ENCODE peak calls at places on chromosomes 16 and 17, in six cellular contexts. R is A549, Q is HepG2, S is HCT116, E is GM12878, L is endothelial cell of umbilical vein. H is an unnamed sample.

GRCh38 chr17:73119631-73120030 is 27.1 kb upstream of the SLC39A11 start:
- DNase-seq in R (no peak), E (no peak), S (no peak), L (no peak), Q (no peak), H (no peak)

GRCh38 chr17:29726721-29727252 is 104.1 kb upstream of the CORO6 start:
- DNase-seq in R (peak; percentile 43), S (no peak), L (peak; percentile 96), Q (no peak), E (peak; percentile 55), H (peak; percentile 87)

GRCh38 chr17:67364847-67365761 is 1.3 kb downstream of the PSMD12 start:
- DNase-seq in L (no peak), S (no peak), R (no peak), E (no peak), Q (no peak), H (no peak)

GRCh38 chr17:79023886-79024771 is at the start of gene C1QTNF1:
- DNase-seq in L (no peak), E (no peak), S (no peak), Q (no peak), R (peak; percentile 35), H (peak; percentile 23)

GRCh38 chr17:10631048-10631700 is 25.9 kb downstream of the MYH3 start:
- DNase-seq in Q (no peak), L (peak; percentile 26), E (no peak), R (peak; percentile 44), S (no peak), H (peak; percentile 36)

GRCh38 chr17:48892940-48893645 is 506 bp downstream of the ATP5MC1 start:
- DNase-seq in R (no peak), Q (no peak), E (no peak), L (no peak), S (no peak), H (peak; percentile 58)

GRCh38 chr16:58733248-58733670 is 857 bp downstream of the GOT2 start:
- DNase-seq in Q (peak; percentile 26), L (no peak), E (no peak), R (no peak), S (no peak), H (peak; percentile 54)

GRCh38 chr16:57042157-57043111 is 49.9 kb upstream of the CPNE2 start:
- DNase-seq in R (no peak), S (no peak), Q (no peak), L (no peak), E (peak; percentile 88), H (peak; percentile 87)

GRCh38 chr17:65750678-65751077 is 189.2 kb upstream of the AXIN2 start:
- DNase-seq in R (peak; percentile 91), Q (peak; percentile 99), L (peak; percentile 62), E (peak; percentile 15), S (peak; percentile 93), H (no peak)

GRCh38 chr17:41071606-41072375 is 6.1 kb upstream of the KRTAP2-4 start:
- DNase-seq in R (no peak), E (no peak), Q (no peak), L (no peak), S (no peak), H (no peak)

GRCh38 chr16:73432794-73433455 is 385.0 kb upstream of the ZFHX3 start:
- DNase-seq in E (no peak), Q (no peak), S (no peak), R (no peak), L (no peak), H (no peak)

GRCh38 chr17:7004398-7005253 is 7.8 kb upstream of the RNASEK start:
- DNase-seq in S (peak; percentile 56), L (peak; percentile 66), E (peak; percentile 26), Q (peak; percentile 76), R (peak; percentile 85), H (peak; percentile 72)

GRCh38 chr17:76197911-76198310 is 42.4 kb downstream of the RNF157 start:
- DNase-seq in R (no peak), S (no peak), Q (no peak), L (no peak), E (no peak), H (no peak)

GRCh38 chr17:41863074-41863843 is 2.0 kb downstream of the KLHL11 start:
- DNase-seq in Q (no peak), S (no peak), R (no peak), E (no peak), L (no peak), H (no peak)

GRCh38 chr16:53043462-53043861 is 9.2 kb downstream of the CHD9NB start:
- DNase-seq in E (no peak), L (no peak), R (no peak), Q (no peak), S (no peak), H (no peak)

GRCh38 chr16:53209489-53209888 is 154.7 kb downstream of the CHD9 start:
- DNase-seq in Q (no peak), E (no peak), R (no peak), S (no peak), L (peak; percentile 21), H (no peak)

GRCh38 chr16:27113341-27113841 is 46.7 kb downstream of the C16orf82 start:
- DNase-seq in R (no peak), E (peak; percentile 20), S (no peak), Q (peak; percentile 47), L (no peak), H (no peak)

GRCh38 chr16:86609115-86609514 is 30.8 kb downstream of the FOXL1 start:
- DNase-seq in S (no peak), R (peak; percentile 30), E (no peak), L (no peak), Q (no peak), H (no peak)
- TF ChIP-seq MAX in S (no peak), R (no peak), E (no peak), L (no peak), Q (no peak), H (no peak)

DNA sequence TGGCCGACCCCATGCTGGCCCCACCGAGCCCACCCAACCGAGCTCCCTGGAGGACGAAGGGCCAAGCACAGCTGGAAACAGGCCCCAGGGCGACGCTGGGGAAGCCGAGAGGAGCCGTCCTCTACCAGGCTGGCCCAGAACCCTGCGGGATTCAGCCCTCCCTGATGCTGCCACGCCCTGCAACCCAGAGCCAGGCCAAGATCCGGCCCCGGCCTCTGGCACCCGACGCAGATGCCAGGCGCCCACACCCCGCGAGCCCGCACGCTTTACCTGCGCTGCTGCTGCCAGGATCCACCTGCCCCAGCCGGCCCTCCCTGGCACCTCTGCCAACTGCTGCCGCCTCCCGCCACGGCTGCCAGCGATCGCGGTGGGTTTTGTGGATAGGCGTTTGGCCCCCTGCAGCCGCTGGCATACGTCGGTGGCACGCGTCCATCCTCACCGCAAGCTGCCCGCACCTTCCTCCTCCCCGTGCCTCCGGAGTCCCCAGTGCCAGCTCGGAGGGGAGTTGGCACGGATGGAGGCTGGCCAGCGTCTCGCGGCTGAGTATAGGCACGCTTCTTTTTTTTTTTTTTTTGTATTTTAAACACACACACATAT is 41.4 kb upstream of the ACSF3 start:
- DNase-seq in E (no peak), R (no peak), L (no peak), Q (no peak), S (no peak), H (peak; percentile 45)
- TF ChIP-seq POLR2A in E (no peak), R (no peak), L (no peak), Q (no peak), S (no peak), H (no peak)

GRCh38 chr16:24515186-24515585 is 24.2 kb upstream of the RBBP6 start:
- DNase-seq in S (no peak), R (no peak), L (no peak), Q (no peak), E (no peak), H (no peak)

GRCh38 chr16:24518498-24518897 is 20.9 kb upstream of the RBBP6 start:
- DNase-seq in Q (no peak), R (no peak), S (no peak), L (no peak), E (no peak), H (no peak)

GRCh38 chr16:24520983-24521382 is 18.4 kb upstream of the RBBP6 start:
- DNase-seq in S (no peak), R (no peak), Q (no peak), E (no peak), L (no peak), H (no peak)

GRCh38 chr16:24514096-24514495 is 25.3 kb upstream of the RBBP6 start:
- DNase-seq in E (no peak), L (no peak), R (no peak), S (no peak), Q (no peak), H (no peak)

GRCh38 chr16:24516900-24517669 is 22.3 kb upstream of the RBBP6 start:
- DNase-seq in L (peak; percentile 89), R (peak; percentile 91), Q (peak; percentile 91), E (peak; percentile 38), S (peak; percentile 78), H (peak; percentile 81)
- H3K4me3 ChIP-seq in L (no peak overlapping the region), R (peak overlapping the region; percentile 31), Q (peak overlapping the region; percentile 53), E (no peak overlapping the region), S (peak overlapping the region; percentile 34), H (no peak overlapping the region)

GRCh38 chr17:57861000-57861736 is 11.3 kb upstream of the MRPS23 start:
- DNase-seq in L (peak; percentile 30), Q (peak; percentile 94), R (peak; percentile 90), E (no peak), S (peak; percentile 75), H (peak; percentile 90)
- TF ChIP-seq MAX in L (no peak), Q (peak; percentile 43), R (peak; percentile 27), E (no peak), S (no peak), H (no peak)